ENCODE peak calls at places on chromosomes 11 and 22, in five cellular contexts. F, L, W, V and H are unnamed samples.

GRCh38 chr22:19962909-19963806 is 21.5 kb upstream of the TXNRD2 start:
- DNase-seq in F (no peak), L (no peak), W (peak), V (no peak), H (no peak)

GRCh38 chr11:35507688-35508087 is 17.7 kb downstream of the PAMR1 start:
- DNase-seq in F (no peak), L (no peak), W (no peak), V (no peak), H (no peak)

GRCh38 chr11:58392741-58393140 is 13.9 kb downstream of the OR5B3 start:
- DNase-seq in F (no peak), L (no peak), W (no peak), V (no peak), H (no peak)

GRCh38 chr11:71304491-71304890 is 52.1 kb upstream of the SHANK2 start:
- DNase-seq in F (no peak), L (no peak), W (peak), V (peak), H (no peak)

GRCh38 chr22:35334010-35334409 is 34.3 kb downstream of the TOM1 start:
- DNase-seq in F (no peak), L (no peak), W (no peak), V (no peak), H (peak)

GRCh38 chr22:25898707-25899365 is 156.8 kb downstream of the MYO18B start:
- DNase-seq in F (no peak), L (no peak), W (no peak), V (no peak), H (peak)

GRCh38 chr11:35524780-35525179 is 636 bp downstream of the PAMR1 start:
- DNase-seq in F (no peak), L (no peak), W (no peak), V (no peak), H (no peak)

GRCh38 chr11:130828741-130829140 is 87.5 kb downstream of the SNX19 start:
- DNase-seq in F (no peak), L (no peak), W (no peak), V (no peak), H (no peak)

GRCh38 chr22:44173154-44173553 is 7.6 kb upstream of the PARVG start:
- DNase-seq in F (no peak), L (no peak), W (no peak), V (no peak), H (no peak)

GRCh38 chr11:116502641-116503061 is 270.1 kb downstream of the BUD13 start:
- DNase-seq in F (no peak), L (no peak), W (no peak), V (peak), H (no peak)

GRCh38 chr22:27644566-27644965 is 157.0 kb downstream of the MN1 start:
- DNase-seq in F (no peak), L (no peak), W (no peak), V (no peak), H (no peak)